ENCODE peak calls at places on chromosome 5, in eight cellular contexts. N, M, V, K, L, O, A and B are unnamed samples.

GRCh38 chr5:106699198-106699597 is 971.5 kb downstream of the EFNA5 start:
- DNase-seq in N (no peak), M (no peak), V (no peak), K (no peak), L (no peak), O (peak; percentile 71), A (peak; percentile 14), B (no peak)

GRCh38 chr5:132459031-132459982 is 31.3 kb downstream of the IRF1 start:
- DNase-seq in N (no peak), M (peak; percentile 54), V (peak; percentile 69), K (peak; percentile 71), L (no peak), O (no peak), A (no peak), B (peak; percentile 63)

GRCh38 chr5:107518219-107519015 is 152.3 kb downstream of the EFNA5 start:
- DNase-seq in N (no peak), M (no peak), V (no peak), K (no peak), L (no peak), O (peak; percentile 35), A (no peak), B (no peak)

GRCh38 chr5:39760385-39761198 is 335.8 kb upstream of the DAB2 start:
- DNase-seq in N (no peak), M (peak; percentile 11), V (peak; percentile 99), K (peak; percentile 98), L (no peak), O (no peak), A (no peak), B (peak; percentile 71)

GRCh38 chr5:138032572-138033274 is at the start of gene FAM13B:
- DNase-seq in N (peak; percentile 75), M (peak; percentile 76), V (peak; percentile 74), K (peak; percentile 45), L (peak; percentile 66), O (peak; percentile 76), A (peak; percentile 86), B (peak; percentile 62)

GRCh38 chr5:27266184-27266583 is 227.8 kb upstream of the CDH9 start:
- DNase-seq in N (no peak), M (no peak), V (no peak), K (no peak), L (no peak), O (no peak), A (no peak), B (no peak)

GRCh38 chr5:9421823-9422354 is 124.0 kb downstream of the SEMA5A start:
- DNase-seq in N (no peak), M (no peak), V (peak; percentile 27), K (no peak), L (no peak), O (no peak), A (no peak), B (no peak)

GRCh38 chr5:20972419-20972925 is 984.5 kb upstream of the CDH18 start:
- DNase-seq in N (peak; percentile 3), M (peak; percentile 9), V (peak; percentile 42), K (peak; percentile 5), L (no peak), O (peak; percentile 68), A (peak; percentile 34), B (peak; percentile 18)

GRCh38 chr5:149063017-149063687 is at the start of gene SH3TC2:
- DNase-seq in N (peak; percentile 14), M (peak; percentile 42), V (peak; percentile 23), K (no peak), L (peak; percentile 87), O (peak; percentile 84), A (peak; percentile 83), B (no peak)

GRCh38 chr5:55220433-55221185 is 6.5 kb downstream of the MCIDAS start:
- DNase-seq in N (no peak), M (peak; percentile 54), V (no peak), K (peak; percentile 26), L (no peak), O (peak; percentile 83), A (peak; percentile 51), B (no peak)

GRCh38 chr5:73946278-73946677 is 320.3 kb downstream of the ARHGEF28 start:
- DNase-seq in N (no peak), M (no peak), V (no peak), K (no peak), L (no peak), O (no peak), A (no peak), B (no peak)
- H3K4me3 ChIP-seq in N (no peak overlapping the region), M (no peak overlapping the region), V (no peak overlapping the region), K (no peak overlapping the region), L (no peak overlapping the region), O (no peak overlapping the region), A (no peak overlapping the region), B (no peak overlapping the region)

DNA sequence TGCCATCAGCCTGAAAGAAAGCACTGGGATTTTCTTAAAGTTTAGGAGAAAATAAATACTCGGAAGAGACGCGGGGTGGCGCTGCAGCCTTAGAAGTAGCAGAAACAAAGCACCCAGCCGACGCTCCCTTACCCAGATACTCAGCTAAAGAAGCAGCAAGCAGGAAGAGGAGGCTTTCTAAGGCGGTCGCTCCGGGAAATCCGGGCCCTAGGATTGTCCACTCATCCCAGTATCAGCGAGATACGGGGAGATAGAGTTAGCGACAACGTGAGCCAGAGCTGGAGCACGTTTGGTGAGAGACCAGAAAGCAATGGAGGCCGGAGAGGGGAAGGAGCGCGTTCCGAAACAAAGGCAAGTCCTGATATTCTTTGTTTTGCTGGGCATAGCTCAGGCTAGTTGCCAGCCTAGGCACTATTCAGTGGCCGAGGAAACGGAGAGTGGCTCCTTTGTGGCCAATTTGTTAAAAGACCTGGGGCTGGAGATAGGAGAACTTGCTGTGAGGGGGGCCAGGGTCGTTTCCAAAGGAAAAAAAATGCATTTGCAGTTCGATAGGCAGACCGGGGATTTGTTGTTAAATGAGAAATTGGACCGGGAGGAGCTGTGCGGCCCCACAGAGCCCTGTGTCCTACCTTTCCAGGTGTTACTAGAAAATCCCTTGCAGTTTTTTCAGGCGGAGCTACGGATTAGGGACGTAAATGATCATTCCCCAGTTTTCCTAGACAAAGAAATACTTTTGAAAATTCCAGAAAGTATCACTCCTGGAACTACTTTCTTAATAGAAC is at the start of gene PCDHB2:
- DNase-seq in N (peak; percentile 35), M (peak; percentile 3), V (peak; percentile 19), K (peak; percentile 53), L (no peak), O (peak; percentile 98), A (peak; percentile 91), B (no peak)
- TF ChIP-seq CTCF in N (peak; percentile 58), M (no peak), V (no peak), K (peak; percentile 40), L (peak; percentile 55), O (peak; percentile 88), A (no peak), B (no peak)

GRCh38 chr5:144191461-144191860 is 20.8 kb downstream of the KCTD16 start:
- DNase-seq in N (no peak), M (no peak), V (no peak), K (no peak), L (no peak), O (no peak), A (no peak), B (no peak)
- H3K4me3 ChIP-seq in N (no peak overlapping the region), M (no peak overlapping the region), V (no peak overlapping the region), K (no peak overlapping the region), L (peak overlapping the region; percentile 34), O (no peak overlapping the region), A (no peak overlapping the region), B (no peak overlapping the region)

GRCh38 chr5:61357745-61358144 is 25.7 kb downstream of the ZSWIM6 start:
- DNase-seq in N (no peak), M (no peak), V (peak; percentile 46), K (peak; percentile 45), L (no peak), O (peak; percentile 69), A (no peak), B (no peak)
- TF ChIP-seq CTCF in N (no peak), M (no peak), V (peak; percentile 41), K (peak; percentile 59), L (no peak), O (peak; percentile 91), A (peak; percentile 33), B (no peak)

GRCh38 chr5:58013542-58014258 is 446.2 kb downstream of the PLK2 start:
- DNase-seq in N (no peak), M (no peak), V (no peak), K (no peak), L (no peak), O (no peak), A (no peak), B (no peak)
- H3K4me3 ChIP-seq in N (no peak overlapping the region), M (no peak overlapping the region), V (no peak overlapping the region), K (no peak overlapping the region), L (no peak overlapping the region), O (no peak overlapping the region), A (no peak overlapping the region), B (no peak overlapping the region)

DNA sequence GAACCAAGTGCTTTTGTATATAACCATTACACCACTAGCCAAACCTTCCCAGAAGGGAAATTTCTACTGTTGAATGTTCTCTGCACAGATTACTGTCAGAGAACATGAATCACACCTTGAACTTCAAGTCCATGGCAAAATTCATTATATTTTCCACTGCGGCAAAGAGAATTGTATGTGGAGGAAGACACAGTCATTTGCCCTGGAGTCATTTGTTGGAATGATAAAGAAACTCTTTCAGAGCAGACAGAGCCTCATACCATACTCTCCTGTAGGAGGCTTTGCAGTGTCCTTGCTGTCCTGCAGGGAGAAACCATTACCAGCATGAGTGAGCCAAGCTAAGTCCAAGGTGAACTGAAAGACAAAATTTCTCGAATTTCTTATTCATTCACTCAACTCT is 369.0 kb downstream of the ARHGEF28 start:
- DNase-seq in N (no peak), M (no peak), V (no peak), K (no peak), L (no peak), O (peak; percentile 32), A (no peak), B (no peak)
- TF ChIP-seq CTCF in N (no peak), M (no peak), V (no peak), K (no peak), L (no peak), O (no peak), A (no peak), B (no peak)